ENCODE peak calls at places on chromosomes 3 and 15, in seven cellular contexts. E, S, M, P, C, K and F are unnamed samples.

GRCh38 chr15:52789601-52790165 is 453 bp downstream of the ONECUT1 start:
- DNase-seq in E (no peak), K (peak; percentile 16), S (no peak), C (no peak), M (peak; percentile 18), P (no peak), F (no peak)

GRCh38 chr3:4974154-4974553 is 5.1 kb upstream of the BHLHE40 start:
- DNase-seq in C (no peak), P (no peak), E (no peak), M (no peak), S (no peak), K (no peak), F (no peak)

GRCh38 chr3:196557236-196557635 is 11.1 kb downstream of the WDR53 start:
- DNase-seq in P (no peak), M (no peak), C (no peak), K (no peak), E (no peak), S (no peak), F (no peak)

GRCh38 chr3:16515885-16516420 is 2.5 kb upstream of the RFTN1 start:
- DNase-seq in P (no peak), E (no peak), S (no peak), C (no peak), M (no peak), K (no peak), F (no peak)

GRCh38 chr3:143697975-143698374 is 150.3 kb downstream of the SLC9A9 start:
- DNase-seq in S (no peak), M (no peak), K (no peak), E (no peak), C (no peak), P (no peak), F (no peak)

GRCh38 chr15:98868564-98868963 is 139.0 kb downstream of the PGPEP1L start:
- DNase-seq in M (no peak), P (no peak), S (no peak), K (no peak), C (no peak), E (no peak), F (no peak)

GRCh38 chr15:52102468-52102867 is 10.1 kb downstream of the BCL2L10 start:
- DNase-seq in C (no peak), S (no peak), K (peak; percentile 92), M (peak; percentile 86), E (no peak), P (no peak), F (peak; percentile 90)

GRCh38 chr3:31407665-31408064 is 125.1 kb upstream of the STT3B start:
- DNase-seq in E (no peak), K (peak; percentile 10), S (no peak), M (no peak), C (no peak), P (no peak), F (peak; percentile 55)

GRCh38 chr3:37250435-37250834 is 76.1 kb upstream of the LRRFIP2 start:
- DNase-seq in P (no peak), M (no peak), E (no peak), S (no peak), K (no peak), C (no peak), F (no peak)

GRCh38 chr3:4292301-4292700 is 10.9 kb upstream of the SETMAR start:
- DNase-seq in K (no peak), P (no peak), S (no peak), M (no peak), E (no peak), C (no peak), F (no peak)

GRCh38 chr3:11379238-11379823 is 107.1 kb downstream of the ATG7 start:
- DNase-seq in S (peak; percentile 35), K (peak; percentile 81), P (peak; percentile 63), E (no peak), C (no peak), M (peak; percentile 74), F (peak; percentile 54)

GRCh38 chr3:64221564-64222257 is 3.6 kb downstream of the PRICKLE2 start:
- DNase-seq in K (no peak), C (no peak), S (no peak), P (no peak), M (no peak), E (no peak), F (no peak)

GRCh38 chr3:102791641-102792589 is 357.1 kb downstream of the ZPLD1 start:
- DNase-seq in C (no peak), E (no peak), P (no peak), S (no peak), M (no peak), K (no peak), F (peak; percentile 67)

GRCh38 chr3:160667452-160667851 is 9.5 kb upstream of the ARL14 start:
- DNase-seq in S (no peak), E (no peak), M (no peak), P (peak; percentile 75), K (no peak), C (no peak), F (no peak)

GRCh38 chr15:28990390-28990789 is 104.6 kb downstream of the APBA2 start:
- DNase-seq in E (no peak), K (no peak), P (no peak), M (no peak), S (no peak), C (no peak), F (no peak)

GRCh38 chr15:101346928-101347327 is 51.9 kb upstream of the SNRPA1 start:
- DNase-seq in E (no peak), C (no peak), M (peak; percentile 33), K (peak; percentile 13), P (no peak), S (no peak), F (no peak)

GRCh38 chr3:14261229-14261628 is 82.6 kb downstream of the LSM3 start:
- DNase-seq in C (peak; percentile 70), S (peak; percentile 61), M (peak; percentile 86), P (peak; percentile 91), K (peak; percentile 86), E (peak; percentile 94), F (peak; percentile 69)

GRCh38 chr3:10548997-10549396 is 43.6 kb upstream of the ATP2B2 start:
- DNase-seq in M (no peak), P (no peak), C (no peak), S (no peak), E (peak; percentile 11), K (no peak), F (no peak)

GRCh38 chr3:36514171-36514570 is 133.9 kb downstream of the STAC start:
- DNase-seq in M (no peak), P (no peak), K (peak; percentile 16), C (no peak), E (no peak), S (no peak), F (no peak)

DNA sequence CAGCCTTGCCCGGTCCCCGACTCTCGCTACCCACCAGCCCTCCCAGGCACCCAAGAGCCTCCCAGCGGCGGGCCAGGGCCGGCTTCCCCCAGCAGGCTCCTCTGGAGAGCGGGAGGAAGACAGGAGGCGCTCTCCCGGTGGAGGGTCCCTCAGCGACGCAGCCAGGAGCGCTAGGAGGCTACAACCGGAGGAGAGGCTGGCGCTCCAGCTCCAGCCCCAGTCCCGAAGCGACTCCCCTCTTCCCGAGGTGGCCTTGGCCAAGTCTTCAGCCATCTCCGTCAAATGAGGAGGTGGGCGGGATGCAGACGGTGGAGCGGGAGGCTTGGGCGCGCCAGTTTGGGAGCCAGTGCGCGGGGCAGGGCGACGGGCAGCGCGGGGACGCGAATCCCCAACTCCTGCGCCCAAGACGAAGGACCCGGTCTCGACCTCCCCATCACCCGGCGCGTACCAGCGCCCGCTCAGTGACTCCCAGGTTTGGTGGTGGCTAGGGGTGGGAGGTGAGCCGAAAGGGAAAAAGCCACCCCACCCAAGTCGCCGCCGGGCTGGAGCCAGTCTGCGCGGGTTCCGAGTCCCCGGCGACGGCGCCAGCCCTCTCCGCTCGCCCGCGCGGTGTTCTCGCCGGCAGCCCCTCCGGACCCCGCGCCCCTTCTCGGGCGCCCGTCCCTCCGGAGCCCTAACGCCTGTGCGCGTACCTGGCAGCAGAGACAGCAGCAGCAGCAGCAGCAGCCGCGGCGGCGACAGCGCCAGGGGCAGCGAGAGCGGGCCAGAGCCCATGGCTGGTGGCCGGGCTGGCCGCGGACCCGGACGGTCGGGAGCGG is 566 bp downstream of the CHRNA3 start:
- DNase-seq in E (peak; percentile 55), S (no peak), M (peak; percentile 6), K (no peak), P (no peak), C (no peak), F (no peak)
- H3K4me3 ChIP-seq in E (no peak overlapping the region), S (peak overlapping the region; percentile 40), M (no peak overlapping the region), K (no peak overlapping the region), P (no peak overlapping the region), C (peak overlapping the region; percentile 23), F (no peak overlapping the region)

DNA sequence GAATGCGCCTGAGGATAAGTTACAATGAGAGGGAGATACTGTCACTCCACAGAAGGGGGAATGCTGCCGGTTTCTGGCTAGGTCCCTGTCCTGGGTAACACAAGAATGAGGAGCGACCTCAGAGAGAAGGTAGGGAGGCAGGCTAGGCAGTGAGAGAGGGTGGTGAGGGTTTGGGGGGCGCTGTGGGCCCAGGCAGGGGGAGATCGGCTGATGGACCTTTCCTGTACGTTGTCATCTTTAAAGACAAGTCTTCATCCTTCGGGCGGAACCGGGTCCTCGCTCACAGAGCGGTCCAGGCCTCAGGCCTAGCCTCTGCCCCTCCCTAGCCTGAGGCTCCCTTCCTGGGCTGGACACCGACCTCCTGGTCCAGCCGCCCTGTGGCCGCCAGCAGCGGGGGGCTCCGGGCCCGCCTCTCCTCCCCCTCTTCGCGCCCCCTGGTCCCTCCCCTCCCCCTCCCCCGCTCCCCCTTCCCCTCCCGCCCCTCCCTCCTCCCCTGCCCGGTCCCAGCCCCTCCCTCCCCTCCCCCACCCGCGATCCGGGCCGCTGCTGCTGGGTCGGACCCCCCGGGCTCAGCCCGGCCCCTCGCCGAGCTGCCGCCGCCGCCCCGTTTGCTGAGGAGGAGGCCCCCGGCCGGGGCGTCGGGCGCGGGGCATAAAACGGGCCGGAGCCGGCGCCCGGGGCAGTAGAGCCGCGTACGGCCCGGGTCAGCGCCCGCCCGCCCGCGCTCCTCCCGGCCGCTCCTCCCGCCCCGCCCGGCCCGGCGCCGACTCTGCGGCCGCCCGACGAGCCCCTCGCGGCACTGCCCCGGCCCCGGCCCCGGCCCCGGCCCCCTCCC is at the start of gene CHRD:
- DNase-seq in K (no peak), P (no peak), M (no peak), S (no peak), C (no peak), E (no peak), F (no peak)
- H3K4me3 ChIP-seq in K (peak within 1 kb of the TSS; percentile 17), P (no peak within 1 kb of the TSS), M (no peak within 1 kb of the TSS), S (peak within 1 kb of the TSS; percentile 29), C (peak within 1 kb of the TSS; percentile 58), E (no peak within 1 kb of the TSS), F (peak within 1 kb of the TSS; percentile 41)

DNA sequence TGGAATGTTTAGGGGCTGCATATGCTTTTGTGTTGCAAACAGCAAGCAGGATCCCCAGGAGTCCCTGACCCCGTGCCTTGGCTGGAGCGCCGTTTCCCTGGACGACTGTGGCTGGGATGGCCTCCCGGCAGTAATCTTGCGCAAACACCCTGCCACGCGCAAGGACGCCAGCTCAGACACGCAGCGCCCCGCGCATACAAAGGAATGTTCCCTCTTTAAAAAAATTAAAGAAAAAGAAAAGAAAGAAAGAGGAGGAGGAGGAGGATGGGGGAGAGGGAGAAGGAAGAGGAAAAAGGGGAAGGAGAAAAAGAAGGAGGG is 28.2 kb downstream of the ZIC4 start:
- DNase-seq in K (no peak), S (no peak), P (no peak), C (no peak), E (no peak), M (no peak), F (no peak)
- H3K4me3 ChIP-seq in K (no peak overlapping the region), S (no peak overlapping the region), P (no peak overlapping the region), C (no peak overlapping the region), E (no peak overlapping the region), M (no peak overlapping the region), F (no peak overlapping the region)

DNA sequence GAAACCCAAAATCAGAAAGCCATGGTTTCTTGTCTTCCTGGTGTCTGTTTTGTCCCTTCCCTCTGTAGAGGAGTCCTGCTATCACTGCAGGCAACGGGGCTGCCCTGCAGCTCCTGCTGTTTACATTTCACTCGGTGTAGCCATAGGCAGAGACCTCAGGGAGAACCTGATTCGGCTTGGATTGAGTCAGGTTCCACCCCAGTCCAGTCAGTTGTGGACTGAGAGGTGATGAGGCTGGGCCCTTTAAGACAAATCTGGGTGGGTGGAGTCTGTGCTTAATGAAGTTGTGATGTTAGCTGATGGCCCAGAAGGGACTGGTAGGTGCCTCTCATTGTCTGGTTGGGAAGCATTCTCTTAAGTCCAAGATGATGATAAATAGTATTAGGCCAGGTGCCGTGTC is 35.7 kb downstream of the FLNB start:
- DNase-seq in K (no peak), P (no peak), S (no peak), M (no peak), E (no peak), C (no peak), F (no peak)
- H3K4me3 ChIP-seq in K (no peak overlapping the region), P (no peak overlapping the region), S (peak overlapping the region; percentile 14), M (no peak overlapping the region), E (no peak overlapping the region), C (no peak overlapping the region), F (no peak overlapping the region)